ENCODE peak calls at places on chromosomes 3 and 15, in nine cellular contexts. K is spleen; O is astrocyte of the cerebellum; C is central memory CD4-positive, alpha-beta T cell; N is pancreas; T is left ventricle myocardium inferior; R is mammary epithelial cell; P is CD4-positive, alpha-beta memory T cell; Y is fibroblast of gingiva. Q is an unnamed sample.

GRCh38 chr3:188507244-188507720 is 353.3 kb downstream of the LPP start:
- DNase-seq in K (no peak), O (peak; percentile 95), C (no peak), N (no peak), T (no peak), R (peak; percentile 25), P (no peak), Y (peak; percentile 94), Q (no peak)

GRCh38 chr15:100101389-100102089 is 240.2 kb downstream of the ADAMTS17 start:
- DNase-seq in K (no peak), O (no peak), C (no peak), N (no peak), T (no peak), R (no peak), P (no peak), Y (no peak), Q (no peak)

GRCh38 chr3:75140904-75141615 is 523.1 kb upstream of the FRG2C start:
- DNase-seq in K (no peak), O (no peak), C (no peak), N (no peak), T (no peak), R (peak; percentile 35), P (no peak), Y (no peak), Q (no peak)

GRCh38 chr3:78086150-78086549 is 1046.3 kb downstream of the ROBO2 start:
- DNase-seq in K (no peak), O (no peak), C (no peak), N (no peak), T (no peak), R (peak; percentile 25), P (no peak), Y (peak; percentile 24), Q (peak; percentile 68)

GRCh38 chr15:89130194-89130593 is 41.9 kb downstream of the ABHD2 start:
- DNase-seq in K (no peak), O (no peak), C (no peak), N (no peak), T (no peak), R (no peak), P (no peak), Y (no peak), Q (no peak)

GRCh38 chr3:132730891-132731580 is 8.8 kb upstream of the NPHP3 start:
- DNase-seq in K (no peak), O (peak; percentile 44), C (no peak), N (no peak), T (no peak), R (peak; percentile 41), P (no peak), Y (peak; percentile 32), Q (peak; percentile 55)

GRCh38 chr15:26433060-26433459 is 339.8 kb downstream of the GABRB3 start:
- DNase-seq in K (no peak), O (no peak), C (no peak), N (no peak), T (no peak), R (no peak), P (no peak), Y (no peak), Q (no peak)

GRCh38 chr15:77186518-77187095 is 115.7 kb upstream of the TSPAN3 start:
- DNase-seq in K (no peak), O (peak; percentile 27), C (no peak), N (no peak), T (no peak), R (no peak), P (no peak), Y (peak; percentile 43), Q (peak; percentile 30)

GRCh38 chr3:38137615-38138346 is 680 bp upstream of the MYD88 start:
- DNase-seq in K (peak; percentile 86), O (no peak), C (peak; percentile 12), N (no peak), T (no peak), R (no peak), P (peak; percentile 11), Y (no peak), Q (no peak)

GRCh38 chr3:143408771-143409170 is 289.2 kb downstream of the CHST2 start:
- DNase-seq in K (no peak), O (no peak), C (no peak), N (no peak), T (no peak), R (no peak), P (no peak), Y (no peak), Q (no peak)

GRCh38 chr3:49718419-49719213 is 868 bp downstream of the AMIGO3 start:
- DNase-seq in K (peak; percentile 85), O (no peak), C (no peak), N (peak; percentile 68), T (no peak), R (no peak), P (no peak), Y (no peak), Q (no peak)

GRCh38 chr15:67411491-67411890 is 109.4 kb upstream of the C15orf61 start:
- DNase-seq in K (no peak), O (no peak), C (no peak), N (no peak), T (no peak), R (no peak), P (no peak), Y (no peak), Q (no peak)

GRCh38 chr3:51422211-51422610 is 31.1 kb downstream of the RBM15B start:
- DNase-seq in K (no peak), O (no peak), C (no peak), N (no peak), T (no peak), R (no peak), P (no peak), Y (no peak), Q (no peak)

GRCh38 chr15:68885070-68885469 is 45.3 kb upstream of the SPESP1 start:
- DNase-seq in K (no peak), O (peak; percentile 70), C (no peak), N (no peak), T (no peak), R (peak; percentile 54), P (no peak), Y (peak; percentile 89), Q (peak; percentile 90)

GRCh38 chr3:4731543-4732111 is 238.5 kb downstream of the ITPR1 start:
- DNase-seq in K (no peak), O (no peak), C (no peak), N (no peak), T (no peak), R (no peak), P (no peak), Y (no peak), Q (no peak)

GRCh38 chr3:11391930-11392688 is 119.9 kb downstream of the ATG7 start:
- DNase-seq in K (no peak), O (peak; percentile 86), C (no peak), N (no peak), T (no peak), R (no peak), P (no peak), Y (peak; percentile 53), Q (no peak)

GRCh38 chr15:79299836-79300235 is 11.1 kb upstream of the TMED3 start:
- DNase-seq in K (no peak), O (no peak), C (no peak), N (no peak), T (no peak), R (no peak), P (no peak), Y (no peak), Q (no peak)

GRCh38 chr3:155504682-155505081 is 211.2 kb upstream of the STRIT1 start:
- DNase-seq in K (no peak), O (no peak), C (no peak), N (no peak), T (no peak), R (no peak), P (no peak), Y (no peak), Q (no peak)

GRCh38 chr15:34355241-34355640 is 11.8 kb downstream of the LPCAT4 start:
- DNase-seq in K (no peak), O (no peak), C (no peak), N (no peak), T (no peak), R (peak; percentile 35), P (no peak), Y (no peak), Q (no peak)

GRCh38 chr15:73156431-73157191 is 104.3 kb downstream of the NEO1 start:
- DNase-seq in K (no peak), O (no peak), C (no peak), N (no peak), T (no peak), R (no peak), P (no peak), Y (no peak), Q (no peak)